ENCODE peak calls at places on chromosome 12, in four cellular contexts. M is H9, W is SK-N-SH, V is HepG2. I is an unnamed sample.

GRCh38 chr12:114679452-114679875 is 4.5 kb downstream of the TBX3 start:
- DNase-seq in M (peak), W (no peak), V (no peak), I (no peak)

GRCh38 chr12:10491766-10492165 is 13.9 kb upstream of the EIF2S3B start:
- DNase-seq in W (no peak), M (no peak), V (no peak), I (no peak)

GRCh38 chr12:78241472-78241871 is 410.8 kb downstream of the NAV3 start:
- DNase-seq in W (no peak), V (no peak), M (no peak), I (no peak)

GRCh38 chr12:10739157-10740118 is 16.3 kb upstream of the YBX3 start:
- DNase-seq in W (no peak), M (no peak), V (no peak), I (no peak)

GRCh38 chr12:53974084-53975018 is at the start of gene HOTAIR:
- DNase-seq in M (peak), W (peak), V (no peak), I (no peak)

GRCh38 chr12:26803552-26803951 is 29.4 kb downstream of the ITPR2 start:
- DNase-seq in W (no peak), M (no peak), V (no peak), I (no peak)

GRCh38 chr12:38911611-38912010 is 6.2 kb upstream of the CPNE8 start:
- DNase-seq in M (no peak), W (no peak), V (no peak), I (no peak)

GRCh38 chr12:11836282-11836963 is 186.9 kb downstream of the ETV6 start:
- DNase-seq in M (peak), V (no peak), W (no peak), I (no peak)

GRCh38 chr12:48075833-48076232 is 30.0 kb downstream of the SENP1 start:
- DNase-seq in M (no peak), V (no peak), W (no peak), I (no peak)

GRCh38 chr12:8630131-8630530 is 17.5 kb upstream of the AICDA start:
- DNase-seq in W (no peak), M (no peak), V (no peak), I (no peak)

DNA sequence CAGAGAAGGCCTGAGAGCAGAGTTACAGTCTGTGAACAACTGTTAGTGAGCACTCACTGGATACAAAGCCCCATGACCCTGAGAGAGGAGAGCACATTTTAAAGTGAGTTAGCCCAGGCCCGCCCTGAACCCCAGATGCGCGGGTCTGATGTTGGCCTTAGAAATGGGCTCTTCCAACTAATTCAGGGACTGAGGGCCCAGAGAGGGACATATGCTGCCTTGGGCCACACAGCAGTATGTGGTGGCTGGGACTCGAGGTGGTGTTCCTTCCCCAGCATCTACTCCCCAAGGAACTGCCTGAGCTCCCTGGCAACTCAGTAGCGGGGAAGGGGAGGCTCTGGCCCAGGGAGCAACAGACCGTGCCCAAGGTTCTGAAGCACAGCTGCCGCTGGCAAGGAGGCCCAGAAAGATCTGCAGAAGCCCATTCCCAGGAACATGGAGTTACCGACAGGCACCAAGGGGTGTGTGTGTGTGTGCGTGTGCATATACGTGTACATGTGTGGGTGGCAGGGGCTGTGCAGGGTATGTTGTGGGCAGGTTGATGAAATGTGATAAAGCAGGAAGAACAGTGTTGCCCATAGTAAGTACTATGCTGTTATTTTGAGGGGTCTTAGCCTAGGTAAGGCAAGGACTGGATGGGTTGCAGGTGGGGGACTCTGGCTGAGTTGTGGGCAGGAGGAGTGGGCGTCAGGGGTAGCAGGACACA is 40.5 kb downstream of the KRT80 start:
- DNase-seq in W (no peak), V (no peak), M (no peak), I (no peak)
- H3K9ac ChIP-seq in W (no peak), V (no peak), M (no peak), I (peak)

GRCh38 chr12:45893240-45893639 is 97.1 kb downstream of the SCAF11 start:
- DNase-seq in V (peak), M (peak), W (no peak), I (peak)

GRCh38 chr12:45887544-45887943 is 102.8 kb downstream of the SCAF11 start:
- DNase-seq in M (peak), V (no peak), W (no peak), I (no peak)

GRCh38 chr12:45895961-45896360 is 94.4 kb downstream of the SCAF11 start:
- DNase-seq in W (no peak), M (no peak), V (no peak), I (no peak)

GRCh38 chr12:45886685-45887084 is 103.7 kb downstream of the SCAF11 start:
- DNase-seq in V (no peak), W (no peak), M (no peak), I (no peak)

DNA sequence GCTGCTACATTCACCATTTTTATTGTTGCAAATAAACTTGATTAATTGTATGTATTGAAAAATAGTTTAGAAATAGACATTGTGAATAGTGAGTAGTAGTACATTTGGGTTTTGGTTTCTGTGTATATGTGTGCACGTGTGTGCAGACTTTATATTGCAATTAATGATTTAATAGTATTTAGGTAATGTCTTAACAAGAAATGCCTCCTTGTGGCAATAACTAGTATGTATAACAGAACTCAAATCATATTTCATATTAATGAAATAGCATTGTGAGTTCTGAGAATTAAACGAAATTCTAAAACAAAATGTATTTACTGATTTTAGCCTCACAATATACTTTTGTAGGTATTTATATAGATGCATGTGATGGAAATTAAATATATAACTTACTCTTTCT is 100.1 kb downstream of the SCAF11 start:
- DNase-seq in W (no peak), M (no peak), V (no peak), I (no peak)
- H3K9ac ChIP-seq in W (no peak), M (no peak), V (no peak), I (no peak)

GRCh38 chr12:62873826-62874448 is 61.0 kb downstream of the PPM1H start:
- DNase-seq in V (no peak), W (no peak), M (no peak), I (no peak)

GRCh38 chr12:62879691-62880090 is 55.3 kb downstream of the PPM1H start:
- DNase-seq in W (no peak), V (no peak), M (no peak), I (no peak)

GRCh38 chr12:62873116-62873825 is 61.7 kb downstream of the PPM1H start:
- DNase-seq in M (no peak), W (no peak), V (no peak), I (no peak)

GRCh38 chr12:62878211-62878610 is 56.7 kb downstream of the PPM1H start:
- DNase-seq in V (no peak), W (no peak), M (no peak), I (no peak)

DNA sequence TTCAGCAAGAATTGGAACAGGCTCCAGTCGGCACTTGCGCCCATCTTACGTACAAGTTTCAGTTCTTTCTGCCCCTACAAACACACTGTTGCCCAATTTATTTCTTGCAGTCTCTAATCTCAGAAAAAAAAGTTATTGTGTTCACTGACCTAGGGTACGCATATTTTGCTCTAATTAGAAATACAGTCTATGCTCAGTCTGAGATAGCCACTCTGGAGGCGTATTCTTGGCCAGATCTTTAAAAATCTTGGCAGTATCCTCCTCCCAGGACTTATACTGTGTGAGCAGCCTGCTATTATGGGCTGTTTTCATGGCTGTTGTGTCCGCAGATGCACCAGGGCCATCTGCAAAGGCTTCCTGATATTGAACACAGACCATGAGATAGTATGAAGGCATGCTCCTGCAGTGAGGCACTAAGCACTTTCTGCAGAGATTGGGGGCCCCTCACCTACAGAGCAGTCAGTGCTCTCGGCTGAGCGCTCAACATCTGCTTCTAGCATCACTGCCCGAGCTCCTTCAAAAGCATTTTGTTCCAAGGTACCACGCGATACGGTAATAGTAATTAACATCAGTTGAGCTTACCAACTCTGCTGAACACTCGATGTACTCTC is 57.9 kb downstream of the PPM1H start:
- DNase-seq in W (no peak), M (no peak), V (no peak), I (no peak)
- H3K9ac ChIP-seq in W (no peak), M (no peak), V (no peak), I (no peak)

DNA sequence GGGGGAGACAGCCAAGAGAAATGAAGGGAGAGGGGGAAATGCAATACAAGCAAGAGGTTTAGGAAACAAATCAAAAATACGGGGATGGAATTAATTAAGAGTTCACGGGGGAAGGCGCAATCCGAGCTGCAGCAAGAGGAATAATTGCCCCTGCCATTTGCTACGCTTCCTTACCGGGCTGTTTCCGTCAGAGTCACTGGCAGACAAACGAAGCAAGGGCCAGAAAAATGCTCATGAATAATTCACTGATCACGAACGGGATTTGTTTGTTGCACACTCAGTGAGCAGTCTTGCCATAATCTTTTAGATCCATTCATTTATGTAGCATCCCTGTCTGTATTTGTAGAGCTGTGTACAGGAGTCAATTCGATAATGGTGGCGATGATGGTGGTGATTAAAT is 39.0 kb downstream of the PLXNC1 start:
- DNase-seq in V (no peak), W (peak), M (no peak), I (no peak)
- H3K9ac ChIP-seq in V (no peak), W (no peak), M (no peak), I (no peak)

GRCh38 chr12:117189725-117190209 is 503 bp downstream of the FBXO21 start:
- DNase-seq in M (no peak), V (peak), W (peak), I (no peak)

GRCh38 chr12:117188961-117189724 is 1.1 kb downstream of the FBXO21 start:
- DNase-seq in W (no peak), V (no peak), M (no peak), I (no peak)

GRCh38 chr12:117193903-117194302 is 3.6 kb upstream of the FBXO21 start:
- DNase-seq in W (no peak), V (no peak), M (no peak), I (no peak)

GRCh38 chr12:117190210-117190781 is at the start of gene FBXO21:
- DNase-seq in M (peak), W (peak), V (peak), I (peak)

GRCh38 chr12:117192057-117192456 is 1.8 kb upstream of the FBXO21 start:
- DNase-seq in M (peak), W (no peak), V (no peak), I (no peak)
- H3K9ac ChIP-seq in M (no peak), W (no peak), V (no peak), I (no peak)

DNA sequence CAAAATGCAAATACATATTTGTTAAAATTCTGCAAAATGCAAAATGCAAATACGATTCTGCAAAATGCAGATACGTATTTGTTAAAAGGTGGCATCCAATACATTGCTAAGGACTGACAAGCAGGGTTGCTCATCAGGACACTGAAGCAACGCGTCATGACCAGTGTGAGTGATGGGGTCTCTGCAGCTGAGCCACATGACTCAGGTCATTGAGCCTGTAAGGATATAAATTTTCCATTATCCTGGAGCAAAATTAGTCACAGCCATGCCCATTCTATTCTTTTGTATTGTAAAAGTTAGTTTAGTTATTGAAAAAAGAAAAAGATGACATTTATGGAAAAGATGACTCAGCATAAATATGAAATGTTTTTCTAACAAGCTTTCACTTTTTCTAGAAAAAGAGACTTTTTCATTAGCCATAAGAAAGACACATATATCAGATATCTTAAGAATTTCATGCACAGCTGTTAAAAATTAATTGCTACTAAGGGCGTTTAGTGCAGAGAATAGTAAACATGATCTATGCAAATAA is 268.0 kb upstream of the TMEM132C start:
- DNase-seq in W (no peak), V (no peak), M (no peak), I (no peak)
- H3K9ac ChIP-seq in W (no peak), V (no peak), M (no peak), I (no peak)

DNA sequence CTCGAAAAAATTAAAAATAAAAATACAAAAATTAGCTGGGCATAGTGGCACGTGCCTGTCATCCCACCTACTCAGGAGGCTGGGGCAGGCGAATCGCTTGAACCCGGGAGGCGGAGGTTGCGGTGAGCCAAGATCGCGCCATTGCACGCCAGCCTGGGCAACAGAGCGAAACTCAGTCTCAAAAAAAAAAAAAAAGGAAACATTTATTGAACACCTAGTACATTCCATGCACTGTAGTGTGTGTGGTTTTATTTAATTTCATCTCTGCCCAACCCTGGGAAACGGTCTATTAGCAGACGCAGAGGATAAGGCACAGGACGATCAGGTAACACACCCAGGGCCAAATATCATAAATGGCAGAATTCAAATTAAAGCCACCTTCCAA is 35.8 kb upstream of the SINHCAF start:
- DNase-seq in M (no peak), V (no peak), W (no peak), I (no peak)
- H3K9ac ChIP-seq in M (no peak), V (peak), W (no peak), I (peak)

DNA sequence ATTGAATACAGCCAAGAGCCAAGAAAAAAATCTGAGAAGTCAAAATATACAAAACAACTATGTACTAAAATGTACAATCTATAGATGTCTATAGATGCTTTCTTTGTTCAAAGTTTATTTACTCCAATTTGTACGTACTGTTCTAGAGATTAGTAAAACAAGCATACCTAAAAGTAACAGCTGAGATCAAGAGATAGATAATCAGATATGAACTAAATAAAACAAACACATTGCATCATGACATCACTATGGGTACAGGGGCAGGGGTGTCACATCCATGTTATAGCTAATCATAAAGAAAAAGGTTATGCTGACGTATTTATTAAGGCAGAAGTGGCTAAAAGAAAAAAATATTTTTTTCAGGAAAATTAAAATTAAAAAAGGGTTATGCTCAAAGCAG is 72.0 kb upstream of the BBS10 start:
- DNase-seq in W (no peak), V (no peak), M (no peak), I (no peak)
- H3K9ac ChIP-seq in W (no peak), V (no peak), M (no peak), I (no peak)